ENCODE peak calls at places on chromosome 17, in eight cellular contexts. R, Q, O, C, X, T, Z and F are unnamed samples.

GRCh38 chr17:61416540-61417363 is 17.1 kb downstream of the TBX2 start:
- DNase-seq in T (peak), O (peak), R (peak), Q (peak), Z (no peak), C (peak), X (peak), F (peak)

GRCh38 chr17:82080789-82081464 is 15.3 kb upstream of the DUS1L start:
- DNase-seq in R (no peak), Z (no peak), C (no peak), O (no peak), T (no peak), Q (no peak), X (no peak), F (no peak)

GRCh38 chr17:77521076-77521475 is 380.3 kb downstream of the SEC14L1 start:
- DNase-seq in Z (no peak), Q (no peak), T (no peak), X (no peak), C (no peak), O (no peak), R (no peak), F (no peak)

GRCh38 chr17:32777922-32778321 is 99.0 kb downstream of the MYO1D start:
- DNase-seq in Q (no peak), C (no peak), Z (no peak), T (no peak), X (no peak), R (no peak), O (no peak), F (no peak)

GRCh38 chr17:29394761-29395160 is 4.6 kb downstream of the TAOK1 start:
- DNase-seq in R (no peak), C (no peak), Q (no peak), Z (no peak), X (no peak), O (no peak), T (no peak), F (no peak)

GRCh38 chr17:17698869-17699351 is 17.7 kb downstream of the RAI1 start:
- DNase-seq in R (no peak), T (no peak), O (peak), Q (no peak), Z (no peak), X (peak), C (no peak), F (peak)

GRCh38 chr17:76820039-76820438 is 48.2 kb upstream of the MGAT5B start:
- DNase-seq in T (peak), X (no peak), C (no peak), R (no peak), Q (peak), O (no peak), Z (no peak), F (no peak)

GRCh38 chr17:64736804-64737492 is 74.8 kb upstream of the SMURF2 start:
- DNase-seq in X (peak), R (peak), Q (peak), O (peak), C (no peak), Z (peak), T (no peak), F (peak)

GRCh38 chr17:82882715-82883446 is 43.1 kb upstream of the ZNF750 start:
- DNase-seq in O (no peak), R (peak), Z (peak), C (peak), Q (no peak), X (peak), T (no peak), F (no peak)

GRCh38 chr17:2398655-2399571 is 1.9 kb downstream of the MNT start:
- DNase-seq in T (peak), X (peak), Z (no peak), R (peak), O (peak), C (peak), Q (peak), F (peak)

GRCh38 chr17:3961564-3962047 is 2.6 kb downstream of the ATP2A3 start:
- DNase-seq in T (no peak), X (no peak), O (no peak), R (no peak), Z (no peak), C (peak), Q (no peak), F (no peak)

GRCh38 chr17:7215652-7216139 is 3.9 kb downstream of the DLG4 start:
- DNase-seq in C (no peak), X (no peak), T (no peak), R (no peak), Z (no peak), Q (no peak), O (no peak), F (no peak)

GRCh38 chr17:17304521-17304985 is 1.4 kb downstream of the NT5M start:
- DNase-seq in X (no peak), R (no peak), O (no peak), Q (no peak), Z (peak), T (no peak), C (no peak), F (no peak)

GRCh38 chr17:45225964-45226530 is 4.4 kb downstream of the FMNL1 start:
- DNase-seq in C (peak), X (peak), Q (peak), R (peak), Z (peak), O (peak), T (no peak), F (no peak)

GRCh38 chr17:41665566-41666335 is 22.9 kb upstream of the EIF1 start:
- DNase-seq in R (peak), T (peak), X (peak), C (peak), O (peak), Q (peak), Z (peak), F (peak)

GRCh38 chr17:7215136-7215638 is 4.4 kb downstream of the DLG4 start:
- DNase-seq in Z (no peak), C (no peak), X (no peak), Q (no peak), R (no peak), T (no peak), O (no peak), F (no peak)

GRCh38 chr17:9890124-9890523 is 14.9 kb downstream of the RCVRN start:
- DNase-seq in Q (no peak), T (no peak), Z (no peak), X (no peak), C (no peak), R (no peak), O (peak), F (peak)

GRCh38 chr17:38707678-38708351 is 2.7 kb downstream of the MLLT6 start:
- DNase-seq in Z (no peak), C (no peak), R (no peak), T (no peak), O (peak), X (no peak), Q (no peak), F (no peak)

GRCh38 chr17:47684025-47684424 is 9.9 kb upstream of the TBKBP1 start:
- DNase-seq in O (no peak), Q (no peak), C (no peak), X (no peak), Z (no peak), T (no peak), R (no peak), F (no peak)

GRCh38 chr17:77254961-77255741 is 114.4 kb downstream of the SEC14L1 start:
- DNase-seq in Q (peak), C (no peak), T (no peak), X (peak), R (no peak), Z (no peak), O (peak), F (no peak)

GRCh38 chr17:64783556-64784352 is 121.6 kb upstream of the SMURF2 start:
- DNase-seq in T (no peak), R (no peak), X (no peak), Q (no peak), O (no peak), C (no peak), Z (no peak), F (no peak)

GRCh38 chr17:66951605-66951953 is 12.9 kb upstream of the CACNG4 start:
- DNase-seq in T (no peak), O (no peak), X (no peak), Z (no peak), C (no peak), Q (no peak), R (no peak), F (no peak)

GRCh38 chr17:77404812-77405581 is 264.2 kb downstream of the SEC14L1 start:
- DNase-seq in R (peak), O (no peak), C (peak), T (no peak), Z (peak), Q (peak), X (peak), F (no peak)

GRCh38 chr17:19911033-19911432 is 43.3 kb upstream of the ULK2 start:
- DNase-seq in Z (no peak), T (no peak), O (no peak), C (no peak), X (no peak), R (no peak), Q (no peak), F (no peak)

GRCh38 chr17:46866325-46866724 is 14.9 kb downstream of the WNT9B start:
- DNase-seq in Q (no peak), O (no peak), Z (no peak), X (no peak), T (no peak), C (no peak), R (no peak), F (no peak)

GRCh38 chr17:67221062-67221998 is 23.7 kb downstream of the HELZ start:
- DNase-seq in R (peak), Z (peak), O (peak), X (peak), C (no peak), T (peak), Q (peak), F (no peak)

GRCh38 chr17:58575511-58575910 is 61.1 kb upstream of the MTMR4 start:
- DNase-seq in Q (peak), C (no peak), X (peak), Z (no peak), T (no peak), O (no peak), R (no peak), F (no peak)

GRCh38 chr17:64382184-64382583 is 8.5 kb downstream of the PECAM1 start:
- DNase-seq in R (no peak), C (no peak), Z (no peak), Q (no peak), T (no peak), O (no peak), X (no peak), F (no peak)

GRCh38 chr17:2710804-2711607 is 558 bp downstream of the CLUH start:
- DNase-seq in R (no peak), Z (no peak), T (no peak), Q (no peak), C (peak), X (peak), O (no peak), F (peak)

GRCh38 chr17:57377094-57377493 is 120.8 kb downstream of the MSI2 start:
- DNase-seq in C (no peak), Z (no peak), O (no peak), R (no peak), X (peak), T (no peak), Q (no peak), F (no peak)

GRCh38 chr17:36592316-36592710 is 634 bp downstream of the DHRS11 start:
- DNase-seq in O (no peak), R (no peak), X (peak), Q (peak), C (peak), T (peak), Z (no peak), F (peak)

GRCh38 chr17:79633937-79634813 is 23.3 kb upstream of the RBFOX3 start:
- DNase-seq in Z (no peak), C (peak), O (peak), X (no peak), T (no peak), Q (no peak), R (no peak), F (peak)

GRCh38 chr17:77465358-77466041 is 324.7 kb downstream of the SEC14L1 start:
- DNase-seq in R (peak), Z (peak), C (peak), T (no peak), Q (peak), X (peak), O (peak), F (no peak)

GRCh38 chr17:66747561-66748275 is 87.2 kb upstream of the CACNG5 start:
- DNase-seq in T (no peak), X (peak), C (no peak), R (no peak), Q (peak), Z (no peak), O (no peak), F (no peak)

GRCh38 chr17:44793885-44794698 is 35.3 kb downstream of the ADAM11 start:
- DNase-seq in O (peak), Z (no peak), C (no peak), R (no peak), T (no peak), Q (peak), X (no peak), F (no peak)

GRCh38 chr17:28228986-28229729 is 89.8 kb upstream of the TMEM97 start:
- DNase-seq in T (no peak), R (no peak), Q (no peak), O (peak), X (no peak), Z (no peak), C (no peak), F (no peak)

GRCh38 chr17:38705803-38706624 is 941 bp downstream of the MLLT6 start:
- DNase-seq in Z (no peak), O (peak), C (peak), Q (peak), R (peak), X (no peak), T (peak), F (peak)

GRCh38 chr17:63988741-63989621 is 9.2 kb upstream of the PRR29 start:
- DNase-seq in C (no peak), Q (no peak), R (no peak), T (no peak), Z (no peak), X (no peak), O (no peak), F (peak)